ENCODE peak calls at places on chromosomes 16 and 17, in five cellular contexts. J is A172; U is germinal center; C is activated T-cell treated with anti-CD3 and anti-CD28 coated beads, Interleukin-2, amount 50 U/mL, for 4 hours; N is stimulated activated CD4-positive, alpha-beta T cell treated with anti-CD3 and anti-CD28 coated beads, Interleukin-1b, Interleukin-23, amount 100 ng/mL, for 24 hours. F is an unnamed sample.

GRCh38 chr16:47143329-47143676 is 442 bp downstream of the NETO2 start:
- DNase-seq in J (peak), U (peak), C (peak), N (peak), F (no peak)

GRCh38 chr17:82836823-82837357 is 2.9 kb downstream of the ZNF750 start:
- DNase-seq in J (no peak), U (no peak), C (no peak), N (no peak), F (no peak)

GRCh38 chr17:43736389-43736788 is 22.2 kb downstream of the SOST start:
- DNase-seq in J (no peak), U (no peak), C (no peak), N (no peak), F (no peak)

GRCh38 chr17:74892013-74892841 is 1.2 kb downstream of the FADS6 start:
- DNase-seq in J (no peak), U (no peak), C (no peak), N (no peak), F (no peak)

GRCh38 chr16:728890-729744 is 2.2 kb downstream of the HAGHL start:
- DNase-seq in J (no peak), U (no peak), C (no peak), N (no peak), F (no peak)

GRCh38 chr16:51971184-51971583 is 575.8 kb downstream of the TOX3 start:
- DNase-seq in J (peak), U (no peak), C (no peak), N (no peak), F (no peak)

GRCh38 chr17:10687497-10687896 is 9.8 kb downstream of the SCO1 start:
- DNase-seq in J (no peak), U (no peak), C (no peak), N (no peak), F (no peak)

GRCh38 chr16:67796099-67796718 is 10.2 kb downstream of the RANBP10 start:
- DNase-seq in J (no peak), U (no peak), C (no peak), N (no peak), F (no peak)

GRCh38 chr17:58184308-58184985 is 8.1 kb upstream of the EPX start:
- DNase-seq in J (peak), U (no peak), C (no peak), N (no peak), F (no peak)

GRCh38 chr17:38693700-38694329 is 11.3 kb upstream of the MLLT6 start:
- DNase-seq in J (no peak), U (no peak), C (no peak), N (no peak), F (no peak)

GRCh38 chr17:6843241-6843890 is 11.8 kb upstream of the TEKT1 start:
- DNase-seq in J (peak), U (peak), C (no peak), N (no peak), F (no peak)

GRCh38 chr17:43758086-43758485 is 505 bp downstream of the SOST start:
- DNase-seq in J (no peak), U (no peak), C (no peak), N (no peak), F (no peak)

GRCh38 chr17:78933025-78933958 is 8.1 kb upstream of the TIMP2 start:
- DNase-seq in J (peak), U (no peak), C (no peak), N (no peak), F (peak)

GRCh38 chr16:56679813-56680212 is 2.5 kb upstream of the MT1X start:
- DNase-seq in J (peak), U (no peak), C (no peak), N (no peak), F (no peak)

GRCh38 chr17:73476890-73477350 is 165.1 kb upstream of the CDC42EP4 start:
- DNase-seq in J (no peak), U (no peak), C (no peak), N (no peak), F (no peak)

GRCh38 chr17:80476877-80477646 is 655 bp upstream of the NPTX1 start:
- DNase-seq in J (no peak), U (no peak), C (no peak), N (no peak), F (no peak)

GRCh38 chr17:73827627-73828241 is 183.5 kb upstream of the SDK2 start:
- DNase-seq in J (no peak), U (no peak), C (no peak), N (no peak), F (no peak)

GRCh38 chr17:67993153-67993997 is 2.9 kb downstream of the C17orf58 start:
- DNase-seq in J (peak), U (peak), C (peak), N (peak), F (peak)

GRCh38 chr16:733382-734207 is 6.7 kb downstream of the HAGHL start:
- DNase-seq in J (no peak), U (no peak), C (peak), N (no peak), F (no peak)

GRCh38 chr16:13397126-13397525 is 495.7 kb downstream of the SHISA9 start:
- DNase-seq in J (no peak), U (no peak), C (no peak), N (no peak), F (no peak)

GRCh38 chr16:87344931-87345631 is 27.9 kb upstream of the C16orf95 start:
- DNase-seq in J (no peak), U (no peak), C (peak), N (peak), F (no peak)

GRCh38 chr16:55567382-55567781 is 898 bp downstream of the CAPNS2 start:
- DNase-seq in J (no peak), U (no peak), C (no peak), N (no peak), F (no peak)

GRCh38 chr16:62644030-62644812 is 608.0 kb upstream of the CDH8 start:
- DNase-seq in J (no peak), U (no peak), C (no peak), N (no peak), F (no peak)

GRCh38 chr17:57245786-57246185 is 10.5 kb upstream of the MSI2 start:
- DNase-seq in J (no peak), U (no peak), C (no peak), N (no peak), F (no peak)

GRCh38 chr17:7838291-7839075 is 4.5 kb downstream of the KDM6B start:
- DNase-seq in J (peak), U (no peak), C (peak), N (no peak), F (peak)

GRCh38 chr17:9050801-9051401 is 29.6 kb downstream of the NTN1 start:
- DNase-seq in J (peak), U (no peak), C (no peak), N (no peak), F (no peak)

GRCh38 chr16:50568187-50568830 is 20.1 kb downstream of the NKD1 start:
- DNase-seq in J (no peak), U (no peak), C (no peak), N (no peak), F (no peak)

GRCh38 chr17:51764387-51764971 is 394.0 kb downstream of the CA10 start:
- DNase-seq in J (peak), U (peak), C (peak), N (peak), F (no peak)

GRCh38 chr17:80592243-80592642 is 47.6 kb downstream of the RPTOR start:
- DNase-seq in J (no peak), U (no peak), C (no peak), N (no peak), F (no peak)

GRCh38 chr17:50288306-50288705 is 14.0 kb downstream of the TMEM92 start:
- DNase-seq in J (no peak), U (no peak), C (no peak), N (no peak), F (no peak)

GRCh38 chr16:48636521-48636920 is 26.5 kb upstream of the N4BP1 start:
- DNase-seq in J (no peak), U (no peak), C (no peak), N (no peak), F (no peak)

GRCh38 chr16:19831678-19832077 is 53.0 kb downstream of the GPRC5B start:
- DNase-seq in J (peak), U (no peak), C (no peak), N (no peak), F (no peak)

GRCh38 chr17:205176-205538 is 23.7 kb upstream of the DOC2B start:
- DNase-seq in J (no peak), U (no peak), C (no peak), N (no peak), F (no peak)

GRCh38 chr17:46770818-46771600 is 47.5 kb downstream of the WNT3 start:
- DNase-seq in J (peak), U (peak), C (no peak), N (peak), F (no peak)

GRCh38 chr17:42819939-42820535 is 4.0 kb downstream of the BECN1 start:
- DNase-seq in J (peak), U (peak), C (peak), N (peak), F (no peak)

GRCh38 chr16:88662843-88663606 is at the start of gene MVD:
- DNase-seq in J (peak), U (peak), C (peak), N (peak), F (peak)